ENCODE peak calls at places on chromosomes 12 and 14, in ten cellular contexts. T is small intestine; Y is pancreas; I is upper lobe of right lung; O is fibroblast of lung; H is naive thymus-derived CD4-positive, alpha-beta T cell; M is PC-3; A is ascending aorta; Q is gastrocnemius medialis; S is endodermal cell. C is an unnamed sample.

GRCh38 chr12:100576311-100577036 is 3.0 kb downstream of the GAS2L3 start:
- DNase-seq in T (peak; percentile 54), Y (no peak), I (no peak), O (peak; percentile 91), H (no peak), M (peak; percentile 82), A (no peak), Q (no peak), S (no peak), C (no peak)

GRCh38 chr12:12505544-12506501 is 56.8 kb downstream of the DUSP16 start:
- DNase-seq in T (peak; percentile 46), Y (no peak), I (no peak), O (peak; percentile 73), H (no peak), M (no peak), A (no peak), Q (no peak), S (no peak), C (no peak)

GRCh38 chr14:52272375-52272774 is 4.9 kb downstream of the PTGDR start:
- DNase-seq in T (peak; percentile 40), Y (no peak), I (no peak), O (peak; percentile 59), H (no peak), M (peak; percentile 80), A (no peak), Q (no peak), S (peak; percentile 55), C (no peak)

GRCh38 chr12:61713121-61713520 is 547.1 kb upstream of the USP15 start:
- DNase-seq in T (no peak), Y (no peak), I (no peak), O (no peak), H (no peak), M (no peak), A (no peak), Q (no peak), S (no peak), C (no peak)

GRCh38 chr12:54394281-54394719 is 9.8 kb upstream of the ZNF385A start:
- DNase-seq in T (peak; percentile 38), Y (no peak), I (no peak), O (peak; percentile 72), H (no peak), M (peak; percentile 88), A (no peak), Q (no peak), S (peak; percentile 93), C (no peak)

GRCh38 chr14:53515264-53515663 is 362.1 kb upstream of the DDHD1 start:
- DNase-seq in T (no peak), Y (no peak), I (no peak), O (peak; percentile 41), H (no peak), M (no peak), A (no peak), Q (no peak), S (no peak), C (no peak)

GRCh38 chr12:116863275-116863767 is 17.9 kb downstream of the HRK start:
- DNase-seq in T (peak; percentile 46), Y (no peak), I (no peak), O (peak; percentile 34), H (no peak), M (peak; percentile 54), A (no peak), Q (no peak), S (peak; percentile 96), C (no peak)

GRCh38 chr12:40733871-40734270 is 41.6 kb downstream of the CNTN1 start:
- DNase-seq in T (no peak), Y (no peak), I (no peak), O (no peak), H (no peak), M (no peak), A (no peak), Q (no peak), S (no peak), C (no peak)

GRCh38 chr12:102833687-102834435 is 83.2 kb downstream of the PAH start:
- DNase-seq in T (no peak), Y (no peak), I (no peak), O (no peak), H (no peak), M (peak; percentile 17), A (no peak), Q (no peak), S (peak; percentile 91), C (no peak)

GRCh38 chr12:95319694-95320331 is 102.2 kb downstream of the VEZT start:
- DNase-seq in T (no peak), Y (no peak), I (no peak), O (no peak), H (no peak), M (peak; percentile 40), A (no peak), Q (no peak), S (no peak), C (no peak)

GRCh38 chr14:45526715-45527549 is 273.9 kb upstream of the MIS18BP1 start:
- DNase-seq in T (no peak), Y (peak; percentile 25), I (peak; percentile 51), O (no peak), H (no peak), M (peak; percentile 74), A (no peak), Q (no peak), S (peak; percentile 85), C (no peak)

GRCh38 chr12:123058471-123058870 is 78.0 kb downstream of the ARL6IP4 start:
- DNase-seq in T (no peak), Y (no peak), I (peak; percentile 59), O (no peak), H (no peak), M (no peak), A (no peak), Q (no peak), S (no peak), C (no peak)

GRCh38 chr12:124027753-124028559 is 54.9 kb downstream of the ZNF664 start:
- DNase-seq in T (no peak), Y (no peak), I (no peak), O (no peak), H (no peak), M (no peak), A (no peak), Q (peak; percentile 94), S (no peak), C (no peak)

GRCh38 chr12:105748806-105749600 is 389.8 kb downstream of the NUAK1 start:
- DNase-seq in T (no peak), Y (no peak), I (no peak), O (peak; percentile 23), H (no peak), M (no peak), A (peak; percentile 89), Q (no peak), S (no peak), C (no peak)

GRCh38 chr12:11853126-11853525 is 203.7 kb downstream of the ETV6 start:
- DNase-seq in T (peak; percentile 53), Y (no peak), I (no peak), O (no peak), H (no peak), M (no peak), A (no peak), Q (no peak), S (no peak), C (no peak)

GRCh38 chr14:93958567-93959238 is 17.7 kb downstream of the ASB2 start:
- DNase-seq in T (no peak), Y (no peak), I (no peak), O (no peak), H (no peak), M (no peak), A (no peak), Q (peak; percentile 57), S (no peak), C (no peak)

GRCh38 chr14:99201351-99202073 is 70.5 kb downstream of the BCL11B start:
- DNase-seq in T (no peak), Y (no peak), I (no peak), O (no peak), H (peak; percentile 57), M (no peak), A (no peak), Q (no peak), S (peak; percentile 65), C (no peak)

GRCh38 chr14:96821501-96821900 is 24.3 kb downstream of the VRK1 start:
- DNase-seq in T (no peak), Y (no peak), I (no peak), O (no peak), H (no peak), M (no peak), A (no peak), Q (no peak), S (no peak), C (no peak)
- H3K27ac ChIP-seq in T (no peak overlapping the region), Y (no peak overlapping the region), I (no peak overlapping the region), O (no peak overlapping the region), H (no peak overlapping the region), M (no peak overlapping the region), A (no peak overlapping the region), Q (no peak overlapping the region), S (no peak overlapping the region), C (no peak overlapping the region)

GRCh38 chr14:61619494-61619893 is 75.8 kb upstream of the HIF1A start:
- DNase-seq in T (no peak), Y (no peak), I (no peak), O (no peak), H (no peak), M (no peak), A (no peak), Q (no peak), S (no peak), C (no peak)
- H3K4me1 ChIP-seq in T (peaks cover 3% of the 10 kb centered on the region), Y (no peaks in the 10 kb centered on the region), I (no peaks in the 10 kb centered on the region), O (peaks cover 5% of the 10 kb centered on the region), H (peaks cover 4% of the 10 kb centered on the region), M (peaks cover 47% of the 10 kb centered on the region), A (peaks cover 4% of the 10 kb centered on the region), Q (peaks cover 7% of the 10 kb centered on the region), S (no peaks in the 10 kb centered on the region), C (no peaks in the 10 kb centered on the region)

GRCh38 chr12:114504311-114504710 is 98.4 kb upstream of the TBX5 start:
- DNase-seq in T (no peak), Y (no peak), I (no peak), O (peak; percentile 15), H (no peak), M (no peak), A (no peak), Q (no peak), S (no peak), C (no peak)
- H3K27ac ChIP-seq in T (no peak overlapping the region), Y (no peak overlapping the region), I (no peak overlapping the region), O (no peak overlapping the region), H (no peak overlapping the region), M (no peak overlapping the region), A (no peak overlapping the region), Q (no peak overlapping the region), S (no peak overlapping the region), C (no peak overlapping the region)

DNA sequence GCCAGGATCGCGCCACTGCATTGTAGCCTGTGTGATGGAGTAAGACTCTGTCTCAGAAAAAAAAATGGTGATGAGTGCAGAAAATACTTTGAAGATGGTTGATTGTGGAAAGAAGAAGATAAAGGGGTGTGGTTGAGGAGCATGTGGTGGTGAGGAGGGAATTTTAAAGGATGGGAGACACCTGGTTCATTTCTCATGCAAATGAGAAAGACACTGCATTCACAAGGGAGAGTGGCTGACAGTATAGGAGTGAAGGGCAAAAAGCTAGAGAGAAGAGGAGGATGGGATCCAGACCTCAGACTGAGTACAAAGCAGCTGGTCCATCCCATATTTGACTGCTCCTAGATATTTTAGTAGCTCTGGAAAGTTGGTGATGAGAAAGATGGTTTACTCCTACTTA is 206.0 kb downstream of the SNAPC1 start:
- DNase-seq in T (no peak), Y (no peak), I (no peak), O (no peak), H (no peak), M (no peak), A (no peak), Q (no peak), S (no peak), C (no peak)
- H3K4me1 ChIP-seq in T (no peaks in the 10 kb centered on the region), Y (no peaks in the 10 kb centered on the region), I (no peaks in the 10 kb centered on the region), O (peaks cover 3% of the 10 kb centered on the region), H (no peaks in the 10 kb centered on the region), M (peaks cover 25% of the 10 kb centered on the region), A (no peaks in the 10 kb centered on the region), Q (no peaks in the 10 kb centered on the region), S (no peaks in the 10 kb centered on the region), C (no peaks in the 10 kb centered on the region)